ENCODE peak calls at places on chromosomes 5 and 9, in five cellular contexts. F is activated CD4-positive, CD25-positive, alpha-beta regulatory T cell; D is NCI-H2081; Y is amniotic stem cell; J is stimulated activated naive CD4-positive, alpha-beta T cell. P is an unnamed sample.

GRCh38 chr5:179259731-179260323 is 85.4 kb downstream of the ADAMTS2 start:
- DNase-seq in J (no peak), Y (no peak), D (no peak), F (no peak), P (no peak)

GRCh38 chr5:84725946-84726570 is 341.4 kb upstream of the EDIL3 start:
- DNase-seq in D (no peak), F (no peak), J (no peak), Y (no peak), P (no peak)

GRCh38 chr5:145796318-145796717 is 38.8 kb downstream of the PRELID2 start:
- DNase-seq in F (no peak), J (no peak), Y (no peak), D (no peak), P (no peak)

GRCh38 chr5:37774912-37775483 is 64.8 kb downstream of the GDNF start:
- DNase-seq in J (peak; percentile 1), D (no peak), F (no peak), Y (no peak), P (no peak)

GRCh38 chr5:39197556-39197955 is 21.8 kb downstream of the FYB1 start:
- DNase-seq in J (peak; percentile 58), Y (no peak), F (no peak), D (no peak), P (no peak)

GRCh38 chr9:16726718-16727451 is 143.6 kb downstream of the BNC2 start:
- DNase-seq in F (no peak), J (no peak), D (peak; percentile 42), Y (peak; percentile 51), P (peak; percentile 27)

GRCh38 chr5:179348011-179348530 is 2.8 kb upstream of the ADAMTS2 start:
- DNase-seq in F (no peak), Y (no peak), J (no peak), D (no peak), P (no peak)

GRCh38 chr5:43209060-43209459 is 17.0 kb downstream of the NIM1K start:
- DNase-seq in J (no peak), D (no peak), F (no peak), Y (no peak), P (no peak)

GRCh38 chr9:112041536-112042243 is 133.4 kb downstream of the SUSD1 start:
- DNase-seq in F (no peak), J (no peak), Y (peak; percentile 89), D (no peak), P (peak; percentile 63)

GRCh38 chr5:82538339-82539034 is 260.3 kb upstream of the RPS23 start:
- DNase-seq in Y (no peak), F (no peak), D (no peak), J (no peak), P (no peak)

GRCh38 chr5:85453026-85453349 is 1068.3 kb upstream of the EDIL3 start:
- DNase-seq in J (no peak), F (no peak), D (no peak), Y (no peak), P (no peak)

GRCh38 chr5:5340206-5340729 is 82.2 kb upstream of the ICE1 start:
- DNase-seq in F (no peak), J (no peak), Y (no peak), D (no peak), P (no peak)

GRCh38 chr5:144369001-144369400 is 198.3 kb downstream of the KCTD16 start:
- DNase-seq in D (peak; percentile 56), J (no peak), F (no peak), Y (no peak), P (no peak)

GRCh38 chr9:108780949-108781734 is 74.6 kb downstream of the ACTL7B start:
- DNase-seq in F (no peak), D (no peak), Y (no peak), J (no peak), P (no peak)

GRCh38 chr5:160743027-160743426 is 109.0 kb downstream of the ATP10B start:
- DNase-seq in J (no peak), F (no peak), D (no peak), Y (no peak), P (no peak)

GRCh38 chr9:134559013-134559412 is 82.6 kb upstream of the COL5A1 start:
- DNase-seq in F (no peak), J (no peak), D (no peak), Y (no peak), P (no peak)

GRCh38 chr5:130282044-130282443 is 377.8 kb downstream of the CHSY3 start:
- DNase-seq in Y (no peak), J (no peak), D (no peak), F (no peak), P (no peak)

GRCh38 chr5:168934186-168934585 is 355.0 kb upstream of the PANK3 start:
- DNase-seq in Y (no peak), D (no peak), J (no peak), F (no peak), P (no peak)

GRCh38 chr9:95229230-95229933 is 88.1 kb downstream of the FANCC start:
- DNase-seq in J (no peak), Y (no peak), D (no peak), F (no peak), P (no peak)

GRCh38 chr5:153489611-153490010 is 859 bp upstream of the GRIA1 start:
- DNase-seq in D (no peak), F (no peak), J (no peak), Y (no peak), P (no peak)

GRCh38 chr5:84597904-84598303 is 213.2 kb upstream of the EDIL3 start:
- DNase-seq in F (no peak), J (no peak), D (no peak), Y (no peak), P (no peak)

GRCh38 chr5:15604986-15605385 is 105.0 kb downstream of the FBXL7 start:
- DNase-seq in F (no peak), Y (no peak), D (no peak), J (no peak), P (no peak)

GRCh38 chr5:10451137-10451824 is 9.6 kb downstream of the ROPN1L start:
- DNase-seq in D (no peak), J (no peak), Y (no peak), F (no peak), P (no peak)

GRCh38 chr5:51810592-51810991 is 427.3 kb downstream of the ISL1 start:
- DNase-seq in J (no peak), Y (no peak), F (no peak), D (no peak), P (no peak)

GRCh38 chr5:179316111-179316551 is 29.1 kb downstream of the ADAMTS2 start:
- DNase-seq in D (no peak), F (no peak), J (no peak), Y (no peak), P (no peak)

GRCh38 chr5:138832218-138832617 is 42.9 kb downstream of the LRRTM2 start:
- DNase-seq in J (no peak), F (no peak), Y (no peak), D (no peak), P (no peak)

GRCh38 chr9:134891016-134891589 is 10.5 kb downstream of the FCN2 start:
- DNase-seq in Y (no peak), J (no peak), F (no peak), D (no peak), P (no peak)

GRCh38 chr5:80255752-80256479 is at the start of gene SERINC5:
- DNase-seq in Y (peak; percentile 73), D (no peak), J (peak; percentile 90), F (peak; percentile 73), P (peak; percentile 26)

GRCh38 chr9:112299514-112299913 is 33.9 kb downstream of the PTBP3 start:
- DNase-seq in D (no peak), Y (no peak), J (no peak), F (no peak), P (peak; percentile 26)

GRCh38 chr5:91170266-91170665 is 212.9 kb downstream of the ARRDC3 start:
- DNase-seq in D (no peak), J (no peak), F (no peak), Y (no peak), P (no peak)